ENCODE peak calls at places on chromosomes 2 and 18, in four cellular contexts. One of them, this sample, is unnamed. For H3K36me3, the result is how much of the 10 kb centered on the place peaks cover.

GRCh38 chr2:174587607-174588006 is 10.0 kb downstream of the WIPF1 start:
- DNase-seq in mucosa of descending colon: no peak
- DNase-seq in aorta: no peak
- DNase-seq in tibial artery: no peak
- DNase-seq in this sample: no peak

GRCh38 chr2:71795486-71795885 is 342.1 kb downstream of the DYSF start:
- DNase-seq in mucosa of descending colon: no peak
- DNase-seq in aorta: no peak
- DNase-seq in tibial artery: peak
- DNase-seq in this sample: no peak

GRCh38 chr2:232385660-232386489 is 7.3 kb downstream of the ALPP start:
- DNase-seq in mucosa of descending colon: no peak
- DNase-seq in aorta: no peak
- DNase-seq in tibial artery: no peak
- DNase-seq in this sample: no peak

GRCh38 chr2:42086500-42086953 is 38.7 kb downstream of the PKDCC start:
- DNase-seq in mucosa of descending colon: no peak
- DNase-seq in aorta: no peak
- DNase-seq in tibial artery: no peak
- DNase-seq in this sample: peak

GRCh38 chr18:23504720-23505119 is 1.4 kb downstream of the RMC1 start:
- DNase-seq in mucosa of descending colon: no peak
- DNase-seq in aorta: no peak
- DNase-seq in tibial artery: no peak
- DNase-seq in this sample: no peak

GRCh38 chr2:25709349-25709748 is 36.0 kb upstream of the DTNB start:
- DNase-seq in mucosa of descending colon: no peak
- DNase-seq in aorta: no peak
- DNase-seq in tibial artery: no peak
- DNase-seq in this sample: no peak

GRCh38 chr2:172962064-172962463 is 113.6 kb upstream of the MAP3K20 start:
- DNase-seq in mucosa of descending colon: no peak
- DNase-seq in aorta: no peak
- DNase-seq in tibial artery: no peak
- DNase-seq in this sample: no peak

GRCh38 chr2:205610437-205610836 is 71.9 kb upstream of the NRP2 start:
- DNase-seq in mucosa of descending colon: no peak
- DNase-seq in aorta: no peak
- DNase-seq in tibial artery: no peak
- DNase-seq in this sample: no peak

GRCh38 chr18:59623456-59624383 is 73.5 kb downstream of the CCBE1 start:
- DNase-seq in mucosa of descending colon: no peak
- DNase-seq in aorta: no peak
- DNase-seq in tibial artery: no peak
- DNase-seq in this sample: no peak

GRCh38 chr2:80496770-80497169 is 192.2 kb upstream of the LRRTM1 start:
- DNase-seq in mucosa of descending colon: no peak
- DNase-seq in aorta: no peak
- DNase-seq in tibial artery: no peak
- DNase-seq in this sample: no peak

GRCh38 chr2:172628085-172628484 is 72.2 kb downstream of the PDK1 start:
- DNase-seq in mucosa of descending colon: no peak
- DNase-seq in aorta: no peak
- DNase-seq in tibial artery: no peak
- DNase-seq in this sample: no peak

GRCh38 chr2:119350311-119350998 is 16.2 kb downstream of the C2orf76 start:
- DNase-seq in mucosa of descending colon: no peak
- DNase-seq in aorta: no peak
- DNase-seq in tibial artery: no peak
- DNase-seq in this sample: no peak

GRCh38 chr18:79203017-79203605 is 133.9 kb downstream of the ATP9B start:
- DNase-seq in mucosa of descending colon: no peak
- DNase-seq in aorta: no peak
- DNase-seq in tibial artery: no peak
- DNase-seq in this sample: no peak

GRCh38 chr2:133794114-133794513 is 225.9 kb upstream of the NCKAP5 start:
- DNase-seq in mucosa of descending colon: no peak
- DNase-seq in aorta: no peak
- DNase-seq in tibial artery: no peak
- DNase-seq in this sample: no peak

GRCh38 chr2:196266351-196266750 is 95.0 kb upstream of the STK17B start:
- DNase-seq in mucosa of descending colon: no peak
- DNase-seq in aorta: no peak
- DNase-seq in tibial artery: no peak
- DNase-seq in this sample: no peak

GRCh38 chr18:25279133-25279532 is 72.8 kb downstream of the ZNF521 start:
- DNase-seq in mucosa of descending colon: no peak
- DNase-seq in aorta: no peak
- DNase-seq in tibial artery: no peak
- DNase-seq in this sample: no peak

GRCh38 chr2:232890536-232890895 is 20.5 kb downstream of the SNORC start:
- DNase-seq in mucosa of descending colon: no peak
- DNase-seq in aorta: no peak
- DNase-seq in tibial artery: peak
- DNase-seq in this sample: no peak

GRCh38 chr2:170375192-170375591 is 197.2 kb downstream of the MYO3B start:
- DNase-seq in mucosa of descending colon: no peak
- DNase-seq in aorta: no peak
- DNase-seq in tibial artery: no peak
- DNase-seq in this sample: no peak

GRCh38 chr18:48023334-48024008 is 93.0 kb upstream of the SMAD2 start:
- DNase-seq in mucosa of descending colon: no peak
- DNase-seq in aorta: peak
- DNase-seq in tibial artery: peak
- DNase-seq in this sample: peak

GRCh38 chr2:64943387-64944150 is 45.6 kb upstream of the SLC1A4 start:
- DNase-seq in mucosa of descending colon: no peak
- DNase-seq in aorta: peak
- DNase-seq in tibial artery: peak
- DNase-seq in this sample: no peak

GRCh38 chr2:96536445-96537065 is at the start of gene ARID5A:
- DNase-seq in mucosa of descending colon: peak
- DNase-seq in aorta: peak
- DNase-seq in tibial artery: peak
- DNase-seq in this sample: peak

GRCh38 chr2:96763511-96764252 is 3.0 kb downstream of the CNNM4 start:
- DNase-seq in mucosa of descending colon: no peak
- DNase-seq in aorta: no peak
- DNase-seq in tibial artery: no peak
- DNase-seq in this sample: peak

GRCh38 chr18:32349728-32350395 is 120.8 kb downstream of the GAREM1 start:
- DNase-seq in mucosa of descending colon: no peak
- DNase-seq in aorta: no peak
- DNase-seq in tibial artery: peak
- DNase-seq in this sample: no peak

GRCh38 chr18:55384551-55385275 is 203.3 kb downstream of the TCF4 start:
- DNase-seq in mucosa of descending colon: no peak
- DNase-seq in aorta: no peak
- DNase-seq in tibial artery: no peak
- DNase-seq in this sample: peak

GRCh38 chr2:113716291-113716690 is 40.2 kb downstream of the SLC35F5 start:
- DNase-seq in mucosa of descending colon: no peak
- DNase-seq in aorta: no peak
- DNase-seq in tibial artery: no peak
- DNase-seq in this sample: no peak

GRCh38 chr2:103293266-103293583 is 531.4 kb downstream of the TMEM182 start:
- DNase-seq in mucosa of descending colon: no peak
- DNase-seq in aorta: no peak
- DNase-seq in tibial artery: no peak
- DNase-seq in this sample: no peak

GRCh38 chr2:85925216-85925671 is 36.5 kb upstream of the ST3GAL5 start:
- DNase-seq in mucosa of descending colon: no peak
- DNase-seq in aorta: no peak
- DNase-seq in tibial artery: no peak
- DNase-seq in this sample: no peak

GRCh38 chr2:172484706-172485105 is 57.3 kb downstream of the ITGA6 start:
- DNase-seq in mucosa of descending colon: no peak
- DNase-seq in aorta: no peak
- DNase-seq in tibial artery: no peak
- DNase-seq in this sample: no peak

GRCh38 chr2:120176526-120176925 is 46.7 kb downstream of the TMEM185B start:
- DNase-seq in mucosa of descending colon: no peak
- DNase-seq in aorta: no peak
- DNase-seq in tibial artery: no peak
- DNase-seq in this sample: no peak

GRCh38 chr2:74564222-74564621 is 9.7 kb downstream of the DOK1 start:
- DNase-seq in mucosa of descending colon: no peak
- DNase-seq in aorta: no peak
- DNase-seq in tibial artery: no peak
- DNase-seq in this sample: no peak

GRCh38 chr2:215548714-215549113 is 112.8 kb upstream of the FN1 start:
- DNase-seq in mucosa of descending colon: no peak
- DNase-seq in aorta: no peak
- DNase-seq in tibial artery: no peak
- DNase-seq in this sample: no peak

GRCh38 chr18:76955529-76956170 is 133.3 kb downstream of the ZNF236 start:
- DNase-seq in mucosa of descending colon: peak
- DNase-seq in aorta: peak
- DNase-seq in tibial artery: no peak
- DNase-seq in this sample: no peak

GRCh38 chr2:128172191-128172590 is 81.2 kb downstream of the UGGT1 start:
- DNase-seq in mucosa of descending colon: no peak
- DNase-seq in aorta: no peak
- DNase-seq in tibial artery: no peak
- DNase-seq in this sample: no peak

GRCh38 chr2:46885376-46885775 is 30.2 kb downstream of the MCFD2 start:
- DNase-seq in mucosa of descending colon: no peak
- DNase-seq in aorta: no peak
- DNase-seq in tibial artery: no peak
- DNase-seq in this sample: no peak

GRCh38 chr2:239587311-239587731 is 186.5 kb upstream of the HDAC4 start:
- DNase-seq in mucosa of descending colon: peak
- DNase-seq in aorta: peak
- DNase-seq in tibial artery: no peak
- DNase-seq in this sample: no peak
- H3K4me3 ChIP-seq in mucosa of descending colon: no peak
- H3K4me3 ChIP-seq in aorta: no peak
- H3K4me3 ChIP-seq in tibial artery: no peak
- H3K4me3 ChIP-seq in this sample: no peak

GRCh38 chr2:98578231-98578630 is 30.1 kb downstream of the COA5 start:
- DNase-seq in mucosa of descending colon: no peak
- DNase-seq in aorta: no peak
- DNase-seq in tibial artery: no peak
- DNase-seq in this sample: no peak
- H3K36me3 ChIP-seq in mucosa of descending colon: under half
- H3K36me3 ChIP-seq in aorta: under half
- H3K36me3 ChIP-seq in tibial artery: half or more
- H3K36me3 ChIP-seq in this sample: under half

GRCh38 chr2:70132244-70133126 is 45.2 kb downstream of the PCBP1 start:
- DNase-seq in mucosa of descending colon: no peak
- DNase-seq in aorta: no peak
- DNase-seq in tibial artery: peak
- DNase-seq in this sample: no peak
- H3K4me3 ChIP-seq in mucosa of descending colon: no peak
- H3K4me3 ChIP-seq in aorta: peak
- H3K4me3 ChIP-seq in tibial artery: peak
- H3K4me3 ChIP-seq in this sample: no peak

GRCh38 chr2:160300203-160300602 is 100.1 kb upstream of the ITGB6 start:
- DNase-seq in mucosa of descending colon: no peak
- DNase-seq in aorta: no peak
- DNase-seq in tibial artery: no peak
- DNase-seq in this sample: no peak
- H3K36me3 ChIP-seq in mucosa of descending colon: under half
- H3K36me3 ChIP-seq in aorta: under half
- H3K36me3 ChIP-seq in tibial artery: half or more
- H3K36me3 ChIP-seq in this sample: under half

This sample was measured in WERI-Rb-1.